ENCODE peak calls at places on chromosomes 4 and X, in five cellular contexts. V is CD4-positive, alpha-beta T cell; B is left lung; D is pancreas; P is small intestine. N is an unnamed sample.

GRCh38 chr4:92551616-92552015 is 247.8 kb downstream of the GRID2 start:
- DNase-seq in V (no peak), B (no peak), D (no peak), P (peak), N (no peak)

GRCh38 chr4:128060130-128060619 is 937 bp upstream of the LARP1B start:
- DNase-seq in V (no peak), B (no peak), D (no peak), P (no peak), N (no peak)

GRCh38 chr4:24508541-24508940 is 75.8 kb downstream of the DHX15 start:
- DNase-seq in V (no peak), B (no peak), D (no peak), P (no peak), N (no peak)

GRCh38 chr4:37765741-37766140 is 60.7 kb upstream of the PGM2 start:
- DNase-seq in V (no peak), B (no peak), D (no peak), P (no peak), N (no peak)

GRCh38 chr4:96189761-96190160 is 349.9 kb downstream of the PDHA2 start:
- DNase-seq in V (no peak), B (no peak), D (no peak), P (no peak), N (no peak)

GRCh38 chr4:48490012-48490679 is at the start of gene ZAR1:
- DNase-seq in V (no peak), B (no peak), D (no peak), P (no peak), N (no peak)

GRCh38 chr4:168886361-168886760 is 123.7 kb downstream of the CBR4 start:
- DNase-seq in V (no peak), B (no peak), D (no peak), P (no peak), N (no peak)

GRCh38 chrX:53538781-53539180 is 104.6 kb upstream of the HSD17B10 start:
- DNase-seq in V (no peak), B (no peak), D (no peak), P (no peak), N (no peak)

GRCh38 chrX:74779175-74779574 is 146.1 kb downstream of the NEXMIF start:
- DNase-seq in V (no peak), B (no peak), D (no peak), P (no peak), N (no peak)

GRCh38 chr4:95181446-95182306 is 367.1 kb downstream of the UNC5C start:
- DNase-seq in V (no peak), B (no peak), D (no peak), P (no peak), N (no peak)

GRCh38 chr4:181548873-181549541 is 694.2 kb upstream of the TENM3 start:
- DNase-seq in V (no peak), B (no peak), D (no peak), P (peak), N (no peak)

GRCh38 chrX:36534900-36535299 is 473.3 kb upstream of the FAM47C start:
- DNase-seq in V (no peak), B (no peak), D (no peak), P (no peak), N (no peak)

GRCh38 chrX:3527811-3528210 is 181.4 kb upstream of the MXRA5 start:
- DNase-seq in V (no peak), B (no peak), D (no peak), P (no peak), N (no peak)

GRCh38 chr4:10983885-10984284 is 299.3 kb upstream of the CLNK start:
- DNase-seq in V (no peak), B (no peak), D (no peak), P (no peak), N (no peak)

GRCh38 chr4:47882228-47882627 is 32.2 kb downstream of the NFXL1 start:
- DNase-seq in V (no peak), B (no peak), D (no peak), P (no peak), N (no peak)

GRCh38 chr4:128279624-128280225 is 7.9 kb downstream of the PGRMC2 start:
- DNase-seq in V (no peak), B (no peak), D (no peak), P (no peak), N (no peak)

GRCh38 chrX:56978172-56978571 is 17.2 kb downstream of the SPIN3 start:
- DNase-seq in V (peak), B (no peak), D (no peak), P (peak), N (no peak)

GRCh38 chr4:23614284-23614892 is 275.5 kb downstream of the PPARGC1A start:
- DNase-seq in V (no peak), B (no peak), D (no peak), P (peak), N (no peak)

GRCh38 chrX:115233497-115234219 is at the start of gene LRCH2:
- DNase-seq in V (no peak), B (peak), D (no peak), P (no peak), N (peak)

GRCh38 chr4:169070895-169071218 is 60.8 kb upstream of the CBR4 start:
- DNase-seq in V (no peak), B (peak), D (peak), P (peak), N (no peak)

GRCh38 chrX:24842486-24842885 is 148.8 kb downstream of the POLA1 start:
- DNase-seq in V (no peak), B (no peak), D (no peak), P (no peak), N (no peak)

GRCh38 chrX:119406739-119407138 is 7.6 kb downstream of the SLC25A43 start:
- DNase-seq in V (no peak), B (no peak), D (no peak), P (no peak), N (no peak)

GRCh38 chr4:56372774-56373173 is 14.5 kb downstream of the AASDH start:
- DNase-seq in V (no peak), B (no peak), D (no peak), P (no peak), N (no peak)

GRCh38 chr4:2649604-2650114 is 106.5 kb downstream of the TNIP2 start:
- DNase-seq in V (no peak), B (no peak), D (no peak), P (no peak), N (no peak)

GRCh38 chr4:8352368-8353157 is 83.0 kb downstream of the HTRA3 start:
- DNase-seq in V (no peak), B (peak), D (no peak), P (no peak), N (no peak)

GRCh38 chr4:5510506-5510905 is 197.9 kb downstream of the EVC2 start:
- DNase-seq in V (no peak), B (no peak), D (no peak), P (no peak), N (no peak)

GRCh38 chrX:1378306-1378758 is 13.6 kb downstream of the SLC25A6 start:
- DNase-seq in V (no peak), B (no peak), D (no peak), P (no peak), N (no peak)

GRCh38 chr4:133095591-133095990 is 53.5 kb upstream of the PCDH10 start:
- DNase-seq in V (no peak), B (no peak), D (no peak), P (no peak), N (no peak)

GRCh38 chr4:7295917-7296660 is 103.8 kb downstream of the SORCS2 start:
- DNase-seq in V (no peak), B (no peak), D (no peak), P (peak), N (peak)

GRCh38 chr4:112895785-112896184 is 153.7 kb upstream of the ANK2 start:
- DNase-seq in V (no peak), B (no peak), D (no peak), P (no peak), N (no peak)

GRCh38 chr4:27692098-27692679 is 831.5 kb downstream of the STIM2 start:
- DNase-seq in V (no peak), B (no peak), D (no peak), P (peak), N (no peak)

GRCh38 chrX:149571770-149572169 is 15.5 kb downstream of the MAGEA9B start:
- DNase-seq in V (no peak), B (no peak), D (no peak), P (no peak), N (no peak)

DNA sequence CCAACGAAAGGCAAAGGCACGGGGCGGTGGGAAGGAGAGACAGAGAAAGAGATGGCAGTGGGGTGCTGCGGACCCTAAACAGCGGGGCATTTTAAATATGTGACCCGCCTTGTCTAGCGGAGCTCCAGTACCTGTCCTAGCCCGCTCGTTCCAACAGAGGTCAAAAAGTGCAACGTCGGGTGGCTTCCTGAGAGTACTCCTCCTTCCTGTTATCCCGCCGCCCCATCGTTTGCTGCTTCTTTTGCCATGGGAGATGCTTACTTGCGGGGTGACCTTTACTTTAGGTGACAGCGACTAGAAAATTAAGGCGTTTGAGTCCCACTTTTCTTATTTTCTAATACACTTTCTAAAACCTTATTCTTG is 734 bp downstream of the NRK start:
- DNase-seq in V (no peak), B (no peak), D (no peak), P (no peak), N (no peak)
- H3K27ac ChIP-seq in V (no peak), B (no peak), D (no peak), P (no peak), N (no peak)

DNA sequence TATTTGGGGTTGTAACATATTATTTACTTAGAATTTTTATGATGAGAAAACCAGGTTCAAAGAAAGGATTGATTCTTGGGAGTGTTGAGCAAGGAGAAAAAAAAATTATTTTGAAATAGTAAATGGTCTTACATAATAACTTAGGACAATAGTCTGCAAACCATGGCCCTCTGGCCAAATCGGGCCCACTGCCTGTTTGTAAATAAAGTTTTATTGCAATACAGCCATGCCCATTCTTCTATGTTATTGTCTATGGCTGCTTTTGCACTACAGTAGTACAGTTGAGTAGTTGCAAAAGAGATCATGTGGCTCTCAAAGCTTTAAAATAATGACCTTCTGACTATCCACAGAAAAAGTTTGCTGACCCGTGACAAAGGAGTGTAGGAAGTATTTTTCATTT is 63.2 kb upstream of the MCUB start:
- DNase-seq in V (no peak), B (no peak), D (no peak), P (no peak), N (no peak)
- H3K27ac ChIP-seq in V (no peak), B (no peak), D (no peak), P (no peak), N (no peak)

GRCh38 chr4:157887316-157887715 is 285.5 kb downstream of the GASK1B start:
- DNase-seq in V (no peak), B (no peak), D (no peak), P (no peak), N (no peak)
- H3K27ac ChIP-seq in V (no peak), B (no peak), D (no peak), P (no peak), N (no peak)

GRCh38 chr4:73730292-73730691 is 10.1 kb upstream of the CXCL8 start:
- DNase-seq in V (no peak), B (no peak), D (no peak), P (no peak), N (no peak)
- H3K27ac ChIP-seq in V (no peak), B (no peak), D (no peak), P (no peak), N (no peak)

DNA sequence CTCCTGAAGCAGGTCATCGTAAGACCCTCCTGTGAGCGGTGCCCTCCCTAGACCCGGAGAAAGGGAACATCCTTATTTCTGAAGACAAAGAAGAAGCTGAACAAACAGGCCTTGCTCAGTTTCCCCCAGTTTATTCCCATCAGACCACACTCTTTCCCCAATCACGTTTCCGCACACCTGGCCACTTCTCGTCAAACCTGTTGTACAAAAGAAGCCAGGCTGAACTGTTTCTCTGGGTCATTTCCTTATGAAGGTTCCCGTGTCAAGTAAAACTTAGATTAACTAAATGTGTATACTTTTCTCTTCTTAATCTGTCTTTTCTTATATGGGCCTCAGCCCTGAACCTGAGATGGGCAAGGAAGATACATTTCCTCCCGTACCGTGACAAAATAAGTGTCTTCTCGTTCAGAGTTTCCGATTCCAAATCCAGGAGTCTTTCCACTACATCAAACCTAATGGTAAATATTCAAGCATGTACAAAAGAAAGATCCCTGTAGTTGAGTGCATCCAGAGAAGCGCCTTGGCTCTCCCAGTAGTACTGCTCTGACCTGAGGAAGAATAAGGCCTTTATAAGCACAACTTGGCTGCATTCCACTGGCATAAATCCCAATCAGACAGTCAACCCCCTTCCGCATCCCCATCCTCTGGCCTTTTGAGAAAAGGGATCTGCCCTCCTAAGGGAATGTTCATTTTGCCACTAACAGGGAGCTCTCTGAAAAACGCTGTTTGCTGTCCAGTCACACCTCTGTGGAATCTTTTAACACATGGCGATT is 111.7 kb upstream of the ENPP6 start:
- DNase-seq in V (no peak), B (no peak), D (no peak), P (peak), N (no peak)
- H3K27ac ChIP-seq in V (no peak), B (no peak), D (no peak), P (no peak), N (no peak)

N was measured in psoas muscle.